ENCODE peak calls at places on chromosomes 16 and 17, in five cellular contexts. L is GM12878, N is HepG2, Z is upper lobe of left lung, T is K562. K is an unnamed sample.

GRCh38 chr17:2710804-2711607 is 558 bp downstream of the CLUH start:
- ATAC-seq in T (peak; percentile 12), N (peak; percentile 59), Z (no peak), L (peak; percentile 6), K (peak; percentile 4)

GRCh38 chr16:27029525-27029924 is 37.2 kb upstream of the C16orf82 start:
- ATAC-seq in N (no peak), L (no peak), T (no peak), Z (no peak), K (no peak)

GRCh38 chr16:12184419-12184831 is 207.9 kb downstream of the SNX29 start:
- ATAC-seq in L (no peak), Z (no peak), T (no peak), N (no peak), K (no peak)

GRCh38 chr17:2102931-2103398 is 48.1 kb downstream of the HIC1 start:
- ATAC-seq in N (no peak), Z (peak; percentile 28), T (no peak), L (no peak), K (peak; percentile 5)

GRCh38 chr17:79220715-79221291 is 146.2 kb downstream of the ENGASE start:
- ATAC-seq in L (no peak), Z (no peak), N (no peak), T (peak; percentile 72), K (no peak)

GRCh38 chr17:43755389-43755875 is 3.2 kb downstream of the SOST start:
- ATAC-seq in N (peak; percentile 62), Z (peak; percentile 36), L (no peak), T (no peak), K (no peak)

GRCh38 chr17:76993636-76994035 is 125.4 kb downstream of the MGAT5B start:
- ATAC-seq in N (no peak), Z (no peak), T (no peak), L (no peak), K (no peak)

GRCh38 chr16:28491080-28491969 is 549 bp downstream of the CLN3 start:
- ATAC-seq in T (peak; percentile 84), N (peak; percentile 65), Z (peak; percentile 46), L (peak; percentile 9), K (peak; percentile 44)

GRCh38 chr16:66324785-66325184 is 41.7 kb upstream of the CDH5 start:
- ATAC-seq in T (peak; percentile 77), Z (no peak), L (peak; percentile 76), N (peak; percentile 71), K (no peak)

GRCh38 chr16:53041196-53041977 is 11.3 kb downstream of the CHD9NB start:
- ATAC-seq in N (peak; percentile 50), L (peak; percentile 63), Z (peak; percentile 62), T (no peak), K (peak; percentile 88)

GRCh38 chr17:80870401-80870800 is 121.2 kb upstream of the CHMP6 start:
- ATAC-seq in Z (no peak), L (no peak), T (no peak), N (no peak), K (no peak)

GRCh38 chr17:35986643-35987042 is at the start of gene CCL14:
- ATAC-seq in T (no peak), N (no peak), L (no peak), Z (no peak), K (no peak)

GRCh38 chr17:50926523-50926922 is 60.4 kb upstream of the TOB1 start:
- ATAC-seq in T (no peak), Z (no peak), N (no peak), L (no peak), K (no peak)

GRCh38 chr17:42759982-42760651 is 910 bp upstream of the RAMP2 start:
- ATAC-seq in T (no peak), L (peak; percentile 81), N (no peak), Z (peak; percentile 27), K (no peak)

GRCh38 chr17:69268442-69269068 is 39.9 kb upstream of the ABCA10 start:
- ATAC-seq in L (no peak), Z (no peak), T (no peak), N (peak; percentile 100), K (no peak)

GRCh38 chr17:35716897-35717839 is 14.3 kb upstream of the RASL10B start:
- ATAC-seq in T (no peak), N (no peak), Z (peak; percentile 50), L (no peak), K (peak; percentile 88)

GRCh38 chr16:80887062-80887461 is 82.7 kb upstream of the CDYL2 start:
- ATAC-seq in Z (no peak), N (peak; percentile 84), T (peak; percentile 35), L (peak; percentile 22), K (no peak)

GRCh38 chr16:81261049-81261648 is 22.7 kb downstream of the BCO1 start:
- ATAC-seq in Z (no peak), T (peak; percentile 88), L (peak; percentile 68), N (peak; percentile 74), K (no peak)

GRCh38 chr16:70661534-70661917 is 15.2 kb downstream of the IL34 start:
- ATAC-seq in T (no peak), N (no peak), L (no peak), Z (no peak), K (no peak)

GRCh38 chr16:11126389-11127072 is 129.5 kb downstream of the SOCS1 start:
- ATAC-seq in Z (no peak), N (no peak), T (peak; percentile 39), L (no peak), K (no peak)

GRCh38 chr16:4597174-4597573 is 17.5 kb downstream of the UBALD1 start:
- ATAC-seq in Z (no peak), T (no peak), N (no peak), L (no peak), K (no peak)

GRCh38 chr17:42780816-42781638 is 617 bp downstream of the WNK4 start:
- ATAC-seq in N (peak; percentile 0), T (peak; percentile 25), L (no peak), Z (peak; percentile 18), K (peak; percentile 32)

GRCh38 chr17:3818786-3819185 is 17.8 kb upstream of the ITGAE start:
- ATAC-seq in T (no peak), Z (no peak), N (peak; percentile 34), L (no peak), K (no peak)

GRCh38 chr17:63250830-63251229 is 195.3 kb downstream of the CYB561 start:
- ATAC-seq in N (no peak), Z (peak; percentile 46), T (no peak), L (no peak), K (no peak)

GRCh38 chr17:59406808-59407381 is 75.4 kb downstream of the YPEL2 start:
- ATAC-seq in L (no peak), N (peak; percentile 68), Z (peak; percentile 60), T (no peak), K (peak; percentile 31)

GRCh38 chr17:247767-248166 is 66.3 kb upstream of the DOC2B start:
- ATAC-seq in Z (no peak), N (no peak), T (no peak), L (no peak), K (peak; percentile 36)

GRCh38 chr16:15610369-15610871 is 32.5 kb downstream of the MARF1 start:
- ATAC-seq in L (no peak), N (peak; percentile 84), T (no peak), Z (no peak), K (no peak)

GRCh38 chr17:79730769-79731483 is at the start of gene ENPP7:
- ATAC-seq in T (no peak), L (no peak), Z (no peak), N (peak; percentile 84), K (no peak)

GRCh38 chr16:67945392-67945933 is 1.5 kb upstream of the LCAT start:
- ATAC-seq in Z (no peak), T (no peak), N (no peak), L (no peak), K (no peak)

GRCh38 chr16:67943256-67943618 is 683 bp downstream of the LCAT start:
- ATAC-seq in T (no peak), L (no peak), N (peak; percentile 64), Z (no peak), K (no peak)

GRCh38 chr16:67942510-67943255 is 1.2 kb downstream of the LCAT start:
- ATAC-seq in L (no peak), Z (no peak), N (peak; percentile 27), T (peak; percentile 7), K (no peak)

GRCh38 chr16:67944690-67945391 is 921 bp upstream of the LCAT start:
- ATAC-seq in N (no peak), T (no peak), L (no peak), Z (no peak), K (no peak)

DNA sequence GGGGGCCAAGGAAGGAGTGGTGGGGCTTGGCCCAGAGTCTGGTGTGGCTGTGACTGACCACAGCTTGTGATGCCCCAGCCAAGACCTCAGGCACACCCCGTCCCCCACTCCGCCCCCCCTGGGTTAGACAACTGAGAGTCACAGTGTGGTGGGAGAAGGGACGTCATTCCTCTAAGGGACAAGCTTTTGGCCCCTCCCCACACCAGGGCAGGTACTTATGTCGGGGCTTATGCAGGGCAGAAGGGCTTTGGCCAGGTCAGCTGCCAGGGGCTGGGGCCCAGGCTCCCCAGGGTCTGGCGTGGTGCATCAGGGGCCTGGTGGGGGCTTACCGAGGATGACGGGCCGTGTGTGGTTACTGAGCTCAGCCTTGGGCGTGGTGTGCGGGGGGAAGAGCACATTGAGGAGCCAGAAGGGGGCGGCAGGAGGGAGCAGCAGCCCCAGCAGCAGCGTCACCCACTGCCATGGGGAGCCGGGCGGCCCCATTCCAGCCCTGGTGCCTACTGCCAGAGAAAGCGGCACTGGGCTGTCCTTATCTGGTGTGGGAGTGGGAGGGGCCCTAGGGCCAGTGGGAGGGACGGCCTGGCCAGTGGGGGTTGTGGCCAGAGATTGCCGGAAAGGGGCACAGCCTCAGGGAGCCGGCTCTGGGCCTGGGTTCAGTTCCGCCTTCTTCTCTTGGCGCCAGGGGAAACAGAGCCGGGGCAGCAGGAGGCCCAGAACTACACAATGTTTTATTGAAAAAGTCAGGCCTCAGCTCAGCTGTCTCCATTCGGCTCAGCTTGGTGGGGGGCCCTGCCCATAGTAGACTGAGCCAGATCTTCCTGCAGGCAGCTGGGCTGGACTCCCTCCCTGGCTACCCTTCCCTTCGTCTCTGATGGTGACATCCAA is at the start of gene LCAT:
- ATAC-seq in Z (peak; percentile 68), L (no peak), N (peak; percentile 71), T (peak; percentile 72), K (peak; percentile 80)
- TF ChIP-seq POLR2AphosphoS5 in Z (no peak), L (no peak), N (peak; percentile 92), T (peak; percentile 10), K (peak; percentile 68)

GRCh38 chr16:57187508-57187854 is 1.4 kb downstream of the RSPRY1 start:
- ATAC-seq in T (peak; percentile 2), N (no peak), Z (no peak), L (peak; percentile 40), K (no peak)
- TF ChIP-seq EP300 in T (no peak), N (no peak), Z (no peak), L (no peak), K (no peak)

GRCh38 chr17:78040561-78041400 is 82.3 kb downstream of the TNRC6C start:
- ATAC-seq in N (no peak), T (no peak), Z (peak; percentile 90), L (peak; percentile 99), K (peak; percentile 84)
- TF ChIP-seq POLR2AphosphoS5 in N (no peak), T (no peak), Z (no peak), L (peak; percentile 33), K (peak; percentile 35)

GRCh38 chr17:31696703-31697325 is 162.2 kb downstream of the COPRS start:
- ATAC-seq in T (no peak), L (no peak), N (no peak), Z (no peak), K (no peak)

GRCh38 chr17:31698751-31699150 is 160.3 kb downstream of the COPRS start:
- ATAC-seq in Z (no peak), N (no peak), L (no peak), T (no peak), K (no peak)

GRCh38 chr17:31695456-31696090 is 163.5 kb downstream of the COPRS start:
- ATAC-seq in Z (peak; percentile 21), N (peak; percentile 51), L (no peak), T (no peak), K (peak; percentile 17)

GRCh38 chr17:31697838-31698237 is 161.2 kb downstream of the COPRS start:
- ATAC-seq in L (no peak), Z (no peak), T (no peak), N (no peak), K (no peak)

GRCh38 chr17:31696184-31696602 is 162.9 kb downstream of the COPRS start:
- ATAC-seq in T (peak; percentile 47), N (peak; percentile 97), Z (peak; percentile 90), L (no peak), K (peak; percentile 94)
- TF ChIP-seq EP300 in T (no peak), N (no peak), Z (no peak), L (no peak), K (no peak)